ENCODE peak calls at places on chromosomes 12 and 14, in eight cellular contexts. O is erythroblast; S is SW 1271; N is stimulated activated CD4-positive, alpha-beta T cell treated with anti-CD3 and anti-CD28 coated beads, Interleukin-4, amount 100 ng/mL, for 1 hour; E is activated CD4-positive, alpha-beta T cell treated with anti-CD3 and anti-CD28 coated beads, Interleukin-2, amount 50 U/mL, for 1 hour; M is fibroblast of mammary gland; F is lung microvascular endothelial cell; Y is adrenal gland. J is an unnamed sample.

GRCh38 chr12:109358154-109358869 is 10.6 kb downstream of the MYO1H start:
- DNase-seq in S (no peak), M (peak), O (no peak), Y (no peak), E (no peak), F (peak), N (no peak), J (no peak)

GRCh38 chr12:16583991-16584745 is 21.8 kb downstream of the LMO3 start:
- DNase-seq in E (no peak), S (no peak), O (no peak), F (no peak), N (no peak), M (peak), Y (no peak), J (no peak)

GRCh38 chr12:123109319-123109772 is 41.5 kb downstream of the PITPNM2 start:
- DNase-seq in S (no peak), Y (peak), F (no peak), N (no peak), E (no peak), O (no peak), M (no peak), J (no peak)

GRCh38 chr14:104320611-104321086 is 182.3 kb downstream of the KIF26A start:
- DNase-seq in F (no peak), N (no peak), S (no peak), Y (no peak), M (no peak), O (no peak), E (no peak), J (no peak)

GRCh38 chr12:108722463-108722862 is 8.9 kb downstream of the CORO1C start:
- DNase-seq in O (no peak), F (no peak), S (no peak), E (no peak), M (no peak), N (no peak), Y (no peak), J (no peak)

GRCh38 chr12:103832048-103832798 is 8.8 kb downstream of the NT5DC3 start:
- DNase-seq in N (no peak), M (no peak), F (no peak), Y (no peak), E (no peak), S (no peak), O (no peak), J (no peak)

GRCh38 chr12:2183556-2184541 is 131.1 kb downstream of the CACNA1C start:
- DNase-seq in Y (no peak), N (no peak), O (no peak), S (no peak), E (no peak), F (no peak), M (peak), J (no peak)

GRCh38 chr12:15205341-15206010 is 15.7 kb downstream of the RERG start:
- DNase-seq in M (peak), N (no peak), E (no peak), S (no peak), O (no peak), F (no peak), Y (no peak), J (no peak)

GRCh38 chr14:68099348-68100045 is 279.9 kb downstream of the RAD51B start:
- DNase-seq in O (no peak), N (no peak), E (no peak), Y (no peak), F (no peak), S (no peak), M (no peak), J (no peak)

GRCh38 chr14:89551432-89551831 is 134.4 kb upstream of the FOXN3 start:
- DNase-seq in O (no peak), Y (no peak), S (no peak), E (no peak), F (no peak), M (no peak), N (no peak), J (no peak)

GRCh38 chr14:65186951-65187350 is 84.6 kb upstream of the MAX start:
- DNase-seq in M (no peak), E (no peak), S (no peak), F (no peak), Y (no peak), N (no peak), O (no peak), J (no peak)

GRCh38 chr14:96584199-96584906 is 82.2 kb downstream of the PAPOLA start:
- DNase-seq in M (peak), F (peak), O (peak), E (peak), N (peak), S (no peak), Y (no peak), J (no peak)

GRCh38 chr12:52211716-52212585 is 20.1 kb upstream of the KRT80 start:
- DNase-seq in S (no peak), M (no peak), O (no peak), Y (peak), F (no peak), E (no peak), N (no peak), J (no peak)

GRCh38 chr12:118402251-118402650 is 25.9 kb downstream of the SUDS3 start:
- DNase-seq in F (no peak), O (no peak), S (no peak), Y (peak), M (peak), N (no peak), E (no peak), J (no peak)

GRCh38 chr14:69423279-69423678 is 24.8 kb downstream of the SLC39A9 start:
- DNase-seq in O (no peak), N (no peak), Y (no peak), E (no peak), S (no peak), F (no peak), M (peak), J (no peak)

GRCh38 chr12:70154960-70155589 is 88.2 kb upstream of the CNOT2 start:
- DNase-seq in O (peak), S (peak), N (no peak), M (peak), E (no peak), Y (no peak), F (no peak), J (no peak)

GRCh38 chr12:62640910-62641448 is 174.4 kb downstream of the MON2 start:
- DNase-seq in O (no peak), E (no peak), N (peak), Y (no peak), S (peak), M (peak), F (peak), J (no peak)

GRCh38 chr12:55820679-55821078 is 2.8 kb downstream of the ORMDL2 start:
- DNase-seq in E (no peak), M (peak), O (no peak), F (peak), Y (no peak), S (peak), N (no peak), J (no peak)

GRCh38 chr12:132497514-132498405 is 7.8 kb downstream of the FBRSL1 start:
- DNase-seq in E (no peak), Y (no peak), N (no peak), S (no peak), M (no peak), F (no peak), O (no peak), J (no peak)

GRCh38 chr12:105294164-105294563 is 36.3 kb upstream of the C12orf75 start:
- DNase-seq in M (no peak), E (no peak), Y (no peak), F (no peak), O (no peak), N (no peak), S (no peak), J (no peak)

GRCh38 chr12:123114305-123115083 is 36.4 kb downstream of the PITPNM2 start:
- DNase-seq in S (no peak), E (no peak), N (no peak), Y (no peak), O (no peak), F (peak), M (no peak), J (no peak)

GRCh38 chr14:34029921-34030334 is 79.1 kb upstream of the EGLN3 start:
- DNase-seq in Y (peak), E (no peak), N (no peak), M (peak), O (no peak), F (no peak), S (no peak), J (no peak)

GRCh38 chr12:132608231-132609171 is 1.9 kb downstream of the LRCOL1 start:
- DNase-seq in S (no peak), O (no peak), N (no peak), M (no peak), Y (no peak), E (no peak), F (peak), J (no peak)

GRCh38 chr12:77924703-77925102 is 94.0 kb downstream of the NAV3 start:
- DNase-seq in Y (no peak), N (no peak), E (no peak), S (no peak), F (no peak), M (peak), O (no peak), J (no peak)

GRCh38 chr12:78431931-78432330 is 432.6 kb upstream of the SYT1 start:
- DNase-seq in M (peak), N (no peak), E (no peak), Y (no peak), S (no peak), O (no peak), F (no peak), J (no peak)

GRCh38 chr14:35368139-35368460 is 36.4 kb downstream of the NFKBIA start:
- DNase-seq in N (no peak), Y (no peak), S (no peak), O (no peak), E (no peak), M (no peak), F (no peak), J (no peak)

GRCh38 chr12:2447861-2448260 is 346.9 kb upstream of the FKBP4 start:
- DNase-seq in Y (no peak), E (no peak), F (no peak), N (no peak), M (no peak), S (no peak), O (no peak), J (no peak)

GRCh38 chr14:58944226-58944769 is 244.2 kb upstream of the DAAM1 start:
- DNase-seq in O (no peak), Y (no peak), E (no peak), N (no peak), S (no peak), F (no peak), M (no peak), J (no peak)

GRCh38 chr12:93624595-93625294 is 52.3 kb downstream of the SOCS2 start:
- DNase-seq in O (peak), S (peak), Y (no peak), E (no peak), N (no peak), F (peak), M (peak), J (no peak)

GRCh38 chr12:107761502-107761904 is 566 bp upstream of the PRDM4 start:
- DNase-seq in E (no peak), M (no peak), F (no peak), N (peak), Y (no peak), S (peak), O (no peak), J (no peak)

GRCh38 chr14:77377502-77377844 is 294 bp downstream of the SAMD15 start:
- DNase-seq in Y (no peak), E (no peak), O (no peak), F (no peak), S (peak), N (no peak), M (no peak), J (no peak)

GRCh38 chr14:40417777-40418401 is 985.7 kb upstream of the FBXO33 start:
- DNase-seq in F (peak), N (no peak), E (no peak), O (peak), S (peak), Y (peak), M (peak), J (no peak)